ENCODE peak calls at places on chromosomes 4 and X, in four cellular contexts. T is ovary, J is foreskin keratinocyte, M is coronary artery. L is an unnamed sample.

GRCh38 chr4:139902328-139903217 is 237.0 kb downstream of the MGST2 start:
- DNase-seq in M (no peak), T (no peak), J (no peak), L (no peak)

GRCh38 chr4:4685810-4686209 is 144.0 kb upstream of the STX18 start:
- DNase-seq in J (no peak), M (no peak), T (no peak), L (no peak)

GRCh38 chr4:77466430-77466829 is 139.2 kb upstream of the CXCL13 start:
- DNase-seq in M (no peak), J (no peak), T (no peak), L (no peak)

GRCh38 chr4:21013501-21013900 is 313.2 kb downstream of the PACRGL start:
- DNase-seq in T (no peak), J (peak), M (no peak), L (no peak)

GRCh38 chrX:154988719-154989118 is 33.8 kb downstream of the F8 start:
- DNase-seq in M (no peak), T (no peak), J (no peak), L (no peak)

GRCh38 chr4:87950516-87950915 is 25.0 kb upstream of the SPP1 start:
- DNase-seq in T (no peak), M (no peak), J (no peak), L (no peak)

GRCh38 chrX:16882188-16882587 is 12.0 kb upstream of the RBBP7 start:
- DNase-seq in T (peak), J (no peak), M (no peak), L (no peak)

GRCh38 chrX:1542994-1543725 is 6.2 kb upstream of the P2RY8 start:
- DNase-seq in J (no peak), T (no peak), M (no peak), L (no peak)

GRCh38 chr4:185592845-185593488 is 57.7 kb upstream of the PDLIM3 start:
- DNase-seq in M (no peak), J (no peak), T (no peak), L (no peak)

GRCh38 chrX:126770179-126770578 is 49.4 kb upstream of the PRR32 start:
- DNase-seq in J (no peak), M (no peak), T (no peak), L (no peak)

GRCh38 chr4:22363071-22363470 is 152.8 kb downstream of the ADGRA3 start:
- DNase-seq in T (no peak), J (peak), M (no peak), L (no peak)

GRCh38 chr4:146146918-146147317 is 28.6 kb upstream of the LSM6 start:
- DNase-seq in T (no peak), J (peak), M (no peak), L (no peak)

GRCh38 chr4:81516241-81516640 is 44.5 kb upstream of the RASGEF1B start:
- DNase-seq in T (no peak), M (no peak), J (no peak), L (no peak)

GRCh38 chr4:149145803-149146202 is 669.8 kb downstream of the IQCM start:
- DNase-seq in J (peak), M (no peak), T (no peak), L (peak)

GRCh38 chr4:89299153-89299789 is 8.3 kb downstream of the GPRIN3 start:
- DNase-seq in T (no peak), J (no peak), M (no peak), L (peak)

GRCh38 chr4:74545488-74545887 is 100.6 kb downstream of the AREG start:
- DNase-seq in T (no peak), J (no peak), M (no peak), L (no peak)

GRCh38 chr4:119585771-119586170 is 42.8 kb downstream of the PDE5A start:
- DNase-seq in T (no peak), M (no peak), J (peak), L (peak)

GRCh38 chr4:27720010-27720766 is 859.5 kb downstream of the STIM2 start:
- DNase-seq in J (no peak), M (no peak), T (no peak), L (no peak)

GRCh38 chrX:66110112-66110511 is 53.9 kb upstream of the HEPH start:
- DNase-seq in T (no peak), J (no peak), M (no peak), L (no peak)

GRCh38 chr4:173735585-173735984 is 205.6 kb upstream of the HAND2 start:
- DNase-seq in M (no peak), J (no peak), T (no peak), L (no peak)

GRCh38 chr4:98293089-98293887 is 32.1 kb downstream of the RAP1GDS1 start:
- DNase-seq in M (no peak), T (no peak), J (no peak), L (no peak)

GRCh38 chr4:929970-930625 is 2.0 kb downstream of the GAK start:
- DNase-seq in J (no peak), T (no peak), M (no peak), L (no peak)

GRCh38 chrX:20974326-20974725 is 399.9 kb upstream of the CNKSR2 start:
- DNase-seq in J (no peak), T (no peak), M (no peak), L (no peak)

GRCh38 chr4:44145868-44146267 is 302.7 kb downstream of the KCTD8 start:
- DNase-seq in M (no peak), J (peak), T (no peak), L (no peak)

GRCh38 chrX:21946925-21947641 is 6.6 kb downstream of the SMS start:
- DNase-seq in J (no peak), M (no peak), T (no peak), L (no peak)

GRCh38 chr4:110823251-110823650 is 200.4 kb upstream of the PITX2 start:
- DNase-seq in T (no peak), M (no peak), J (peak), L (peak)

GRCh38 chr4:184824081-184824775 is 1.5 kb downstream of the ACSL1 start:
- DNase-seq in T (no peak), M (no peak), J (no peak), L (no peak)

GRCh38 chr4:31417051-31417450 is 696.9 kb downstream of the PCDH7 start:
- DNase-seq in M (no peak), T (no peak), J (no peak), L (no peak)

DNA sequence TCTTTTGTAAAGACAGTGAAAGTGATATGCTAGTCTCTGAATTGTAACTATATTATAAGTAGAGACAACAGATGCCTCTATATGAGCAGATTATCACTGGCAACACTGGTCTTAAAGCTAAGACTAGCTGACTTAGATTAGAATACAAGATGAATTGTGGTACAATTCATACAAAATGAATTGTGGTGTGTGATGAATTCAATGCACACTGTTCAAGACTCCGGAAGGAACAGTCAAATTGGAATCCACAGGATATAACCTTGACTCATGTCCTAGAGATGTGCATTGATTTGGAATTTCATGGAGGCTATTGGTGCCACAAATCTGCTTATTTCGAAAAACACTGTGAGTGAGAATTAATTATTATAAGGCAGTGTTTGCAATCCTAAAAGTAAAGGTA is 701.8 kb downstream of the PCDH7 start:
- DNase-seq in T (no peak), J (peak), M (no peak), L (no peak)
- TF ChIP-seq CTCF in T (no peak), J (no peak), M (no peak), L (no peak)

DNA sequence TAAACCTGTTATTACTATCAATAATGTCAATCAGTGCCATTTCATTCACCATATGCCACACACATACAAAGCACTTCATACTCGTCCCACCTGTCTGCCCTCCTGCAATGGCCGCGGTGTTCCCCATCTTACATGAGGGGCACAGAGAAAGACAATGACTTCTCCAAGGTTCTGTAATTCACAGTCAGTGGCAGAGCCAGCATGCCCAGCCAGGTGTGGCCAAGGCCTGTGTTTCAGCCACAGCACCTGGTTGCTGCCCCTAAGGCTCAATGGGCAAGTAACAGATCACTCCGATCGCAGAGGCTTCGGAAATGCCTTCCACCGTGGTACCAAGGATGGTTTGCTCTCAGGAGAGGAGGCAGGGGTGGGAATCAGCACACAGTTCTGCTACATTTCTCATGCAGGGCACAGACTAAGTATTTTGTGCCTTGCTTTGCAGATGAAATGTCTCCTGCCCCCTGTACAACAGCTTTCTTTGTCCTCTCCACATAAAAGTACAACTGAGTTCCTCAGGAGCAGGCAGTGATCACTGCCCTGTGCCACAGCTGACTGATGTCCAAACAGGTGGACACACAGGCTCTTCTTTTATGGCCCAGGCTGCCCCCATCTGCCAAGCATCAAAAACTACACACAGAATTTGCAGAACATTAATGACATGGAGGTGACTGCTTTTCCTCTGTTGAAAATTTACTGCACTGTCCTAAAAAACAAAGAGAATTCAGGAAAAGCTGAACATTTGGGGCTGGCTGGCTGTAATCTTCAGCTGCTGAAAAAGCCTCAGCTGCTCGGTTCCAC is 10.8 kb downstream of the AFAP1 start:
- DNase-seq in M (no peak), J (no peak), T (no peak), L (no peak)
- TF ChIP-seq CTCF in M (no peak), J (peak), T (no peak), L (peak)

DNA sequence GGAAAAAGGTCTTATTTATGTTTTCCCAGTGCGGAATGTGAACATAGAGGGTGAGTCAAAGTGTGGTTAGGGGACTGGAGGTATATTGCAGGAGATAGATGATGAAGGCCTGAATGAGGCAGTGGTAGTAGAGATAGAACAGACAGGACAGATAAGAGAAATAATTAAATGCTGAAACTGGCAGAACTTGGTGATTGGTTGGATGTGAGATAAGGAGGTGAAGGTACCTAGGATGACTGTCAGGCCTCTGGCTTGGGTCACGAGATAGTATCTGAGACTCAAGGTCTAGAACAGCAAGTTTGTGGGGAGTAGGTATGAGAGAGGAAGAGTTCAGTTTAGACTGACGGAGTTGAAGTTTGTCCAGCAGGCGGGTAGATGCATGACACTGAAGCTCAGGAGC is 3.5 kb downstream of the MND1 start:
- DNase-seq in J (no peak), T (no peak), M (no peak), L (no peak)
- TF ChIP-seq CTCF in J (no peak), T (no peak), M (no peak), L (no peak)

DNA sequence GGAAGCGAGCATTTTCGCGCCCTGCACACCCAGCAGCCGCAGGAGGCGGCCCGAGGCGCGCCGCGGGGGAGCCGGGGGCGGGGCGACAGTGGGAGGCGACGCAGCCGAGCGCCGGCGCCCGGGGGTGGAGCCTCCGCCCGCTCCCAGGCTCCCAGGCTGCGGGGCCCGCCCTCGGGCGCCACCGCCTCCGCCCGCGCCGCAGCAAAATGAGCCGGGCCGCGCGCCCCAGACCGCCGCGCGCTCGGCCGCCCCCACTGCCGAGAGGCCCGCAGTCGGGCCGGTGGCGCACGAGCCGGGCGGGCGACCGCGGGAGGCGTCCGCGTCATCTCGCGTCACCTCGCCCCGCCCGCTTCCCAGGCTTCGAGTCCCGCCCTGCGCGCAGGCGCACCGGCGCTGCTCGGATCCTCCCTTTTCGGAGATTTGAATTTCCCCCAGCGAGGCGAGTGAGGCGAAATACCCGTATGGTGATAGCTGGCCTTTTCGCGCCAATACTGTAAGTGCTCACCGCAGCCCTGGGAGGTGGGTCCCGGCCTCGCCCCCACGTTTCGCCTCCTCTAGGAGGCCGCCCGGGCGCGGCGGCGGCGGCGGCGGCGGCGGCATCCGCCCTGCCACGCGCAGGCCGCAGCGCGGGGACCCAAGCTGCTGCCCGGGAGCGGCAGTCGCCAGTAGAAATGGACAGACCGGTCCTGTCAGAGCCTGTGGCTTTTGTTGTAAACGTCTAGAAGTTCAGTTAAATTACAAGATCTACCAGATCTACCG is at the start of gene TMEM187:
- DNase-seq in J (peak), M (peak), T (peak), L (no peak)
- TF ChIP-seq CTCF in J (no peak), M (no peak), T (peak), L (no peak)

GRCh38 chr4:91116861-91117260 is 989.7 kb downstream of the CCSER1 start:
- DNase-seq in J (peak), M (no peak), T (no peak), L (no peak)
- TF ChIP-seq CTCF in J (peak), M (no peak), T (no peak), L (peak)

GRCh38 chr4:176032454-176032853 is 33.2 kb upstream of the WDR17 start:
- DNase-seq in M (no peak), T (no peak), J (no peak), L (no peak)

GRCh38 chr4:176036585-176037205 is 28.9 kb upstream of the WDR17 start:
- DNase-seq in M (no peak), J (no peak), T (no peak), L (no peak)

GRCh38 chr4:176034936-176035335 is 30.7 kb upstream of the WDR17 start:
- DNase-seq in T (no peak), M (no peak), J (no peak), L (no peak)

GRCh38 chr4:176031927-176032326 is 33.7 kb upstream of the WDR17 start:
- DNase-seq in T (no peak), M (no peak), J (peak), L (no peak)

GRCh38 chr4:176034498-176034897 is 31.1 kb upstream of the WDR17 start:
- DNase-seq in J (no peak), T (no peak), M (no peak), L (peak)
- TF ChIP-seq CTCF in J (peak), T (peak), M (no peak), L (peak)

GRCh38 chrX:12115377-12115776 is 22.9 kb upstream of the FRMPD4 start:
- DNase-seq in J (no peak), M (no peak), T (no peak), L (no peak)
- TF ChIP-seq CTCF in J (peak), M (no peak), T (no peak), L (peak)

GRCh38 chrX:12702509-12703091 is 88.6 kb upstream of the PRPS2 start:
- DNase-seq in J (peak), M (no peak), T (no peak), L (no peak)
- TF ChIP-seq CTCF in J (peak), M (no peak), T (no peak), L (peak)

DNA sequence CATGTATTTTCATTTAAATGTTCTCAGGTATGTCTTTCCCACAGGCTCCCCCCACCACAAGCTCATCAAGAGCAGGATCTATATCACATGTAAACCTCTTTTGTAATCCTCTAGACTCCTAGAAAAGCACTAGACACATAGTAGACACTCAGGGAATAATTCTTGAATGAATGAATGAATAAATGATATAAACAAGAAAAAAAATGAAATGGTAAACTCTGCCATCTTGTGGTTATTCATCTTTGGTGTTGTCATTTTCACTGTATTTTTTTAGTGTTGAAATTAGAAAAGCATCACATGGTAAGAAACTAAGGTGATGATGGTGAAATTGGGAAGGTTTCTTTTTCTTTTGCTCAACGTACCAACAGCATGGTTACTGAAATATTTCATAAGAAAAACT is 34.2 kb upstream of the C1GALT1C1 start:
- DNase-seq in T (no peak), M (no peak), J (no peak), L (no peak)
- TF ChIP-seq CTCF in T (no peak), M (no peak), J (peak), L (no peak)

GRCh38 chrX:153927686-153927935 is 1.5 kb upstream of the ARHGAP4 start:
- DNase-seq in T (no peak), J (no peak), M (no peak), L (no peak)

GRCh38 chrX:153927936-153928760 is 2.1 kb upstream of the ARHGAP4 start:
- DNase-seq in J (peak), T (peak), M (peak), L (peak)

GRCh38 chrX:153926594-153926862 is 464 bp upstream of the ARHGAP4 start:
- DNase-seq in M (no peak), J (no peak), T (no peak), L (no peak)

GRCh38 chrX:153925739-153926593 is at the start of gene ARHGAP4:
- DNase-seq in T (no peak), M (no peak), J (no peak), L (no peak)

GRCh38 chrX:153926863-153927685 is 1.0 kb upstream of the ARHGAP4 start:
- DNase-seq in M (no peak), T (peak), J (no peak), L (no peak)
- TF ChIP-seq CTCF in M (no peak), T (no peak), J (no peak), L (no peak)